ENCODE peak calls at places on chromosomes 7 and 10, in nine cellular contexts. M is AG10803, K is GM23338, V is tibial artery, O is mammary epithelial cell, Z is brain microvascular endothelial cell, I is mesendoderm, H is pancreas, U is BJ. E is an unnamed sample.

GRCh38 chr10:73096041-73096451 is 620 bp downstream of the P4HA1 start:
- DNase-seq in K (peak), I (peak), M (peak), H (peak), U (no peak), O (peak), V (peak), Z (peak), E (peak)

GRCh38 chr7:16421333-16422099 is at the start of gene CRPPA:
- DNase-seq in I (peak), K (peak), O (peak), M (peak), Z (no peak), H (peak), V (no peak), U (no peak), E (no peak)

GRCh38 chr7:100452513-100452912 is 11.5 kb downstream of the SPACDR start:
- DNase-seq in U (no peak), M (no peak), V (no peak), Z (no peak), I (no peak), H (no peak), O (no peak), K (no peak), E (no peak)

GRCh38 chr10:21212275-21212674 is 313.2 kb downstream of the SKIDA1 start:
- DNase-seq in H (no peak), K (no peak), U (no peak), V (no peak), M (no peak), O (no peak), I (no peak), Z (no peak), E (no peak)

GRCh38 chr7:264541-265191 is 25.3 kb upstream of the FOXL3 start:
- DNase-seq in K (no peak), M (peak), O (no peak), U (no peak), Z (no peak), I (no peak), V (no peak), H (peak), E (no peak)

GRCh38 chr7:22220947-22221346 is 136.0 kb downstream of the RAPGEF5 start:
- DNase-seq in H (no peak), M (no peak), O (no peak), I (no peak), K (no peak), Z (peak), V (no peak), U (no peak), E (no peak)

GRCh38 chr10:4652111-4653010 is 173.6 kb upstream of the AKR1E2 start:
- DNase-seq in M (no peak), U (no peak), I (no peak), Z (no peak), O (no peak), V (no peak), H (no peak), K (no peak), E (no peak)

GRCh38 chr7:75599244-75599771 is 107.2 kb downstream of the SPDYE5 start:
- DNase-seq in H (no peak), M (no peak), O (no peak), K (peak), Z (no peak), V (no peak), U (no peak), I (no peak), E (no peak)

GRCh38 chr7:124722292-124722691 is 43.3 kb downstream of the GPR37 start:
- DNase-seq in H (no peak), U (no peak), M (peak), V (no peak), O (no peak), K (no peak), Z (no peak), I (no peak), E (no peak)

GRCh38 chr10:28370107-28370835 is 67.4 kb upstream of the MPP7 start:
- DNase-seq in U (no peak), M (no peak), O (no peak), V (no peak), K (no peak), H (no peak), I (no peak), Z (no peak), E (no peak)

GRCh38 chr7:22654836-22655235 is 72.2 kb upstream of the IL6 start:
- DNase-seq in K (no peak), Z (no peak), M (no peak), U (no peak), I (no peak), O (no peak), H (no peak), V (no peak), E (no peak)

GRCh38 chr7:137421389-137421788 is 77.9 kb upstream of the PTN start:
- DNase-seq in O (no peak), Z (no peak), M (peak), U (no peak), H (no peak), V (peak), K (no peak), I (no peak), E (no peak)

GRCh38 chr10:1045415-1045814 is 3.5 kb downstream of the IDI1 start:
- DNase-seq in Z (no peak), M (no peak), H (no peak), O (no peak), U (no peak), K (no peak), I (no peak), V (no peak), E (no peak)

GRCh38 chr7:101094791-101095375 is 9.6 kb downstream of the TRIM56 start:
- DNase-seq in K (peak), I (peak), M (peak), Z (peak), O (no peak), U (no peak), H (peak), V (no peak), E (no peak)

GRCh38 chr7:19762631-19763030 is 10.8 kb downstream of the TMEM196 start:
- DNase-seq in V (no peak), M (peak), H (no peak), K (no peak), I (no peak), Z (no peak), U (no peak), O (no peak), E (no peak)

GRCh38 chr10:114184276-114184675 is 5.1 kb downstream of the TDRD1 start:
- DNase-seq in O (no peak), I (peak), M (no peak), K (no peak), H (no peak), Z (no peak), U (no peak), V (no peak), E (no peak)

GRCh38 chr7:52586704-52587103 is 448.7 kb upstream of the POM121L12 start:
- DNase-seq in O (no peak), Z (no peak), H (no peak), I (peak), M (no peak), U (no peak), V (no peak), K (peak), E (no peak)

GRCh38 chr10:27642023-27642589 is 103.5 kb downstream of the MKX start:
- DNase-seq in I (no peak), M (no peak), U (no peak), V (no peak), Z (no peak), H (no peak), K (no peak), O (no peak), E (no peak)

GRCh38 chr10:80500572-80501380 is 36.9 kb upstream of the SH2D4B start:
- DNase-seq in U (no peak), V (peak), K (peak), Z (peak), M (no peak), O (no peak), I (peak), H (no peak), E (no peak)

GRCh38 chr10:100723769-100724530 is 21.4 kb upstream of the PAX2 start:
- DNase-seq in Z (no peak), H (no peak), K (peak), I (peak), M (no peak), V (no peak), U (no peak), O (no peak), E (no peak)

GRCh38 chr7:105137898-105138297 is 123.9 kb downstream of the KMT2E start:
- DNase-seq in U (no peak), O (no peak), H (no peak), K (no peak), Z (no peak), I (no peak), M (no peak), V (no peak), E (no peak)

GRCh38 chr7:112550468-112551060 is 69.8 kb downstream of the LSMEM1 start:
- DNase-seq in H (no peak), M (peak), K (peak), Z (peak), U (no peak), O (peak), I (peak), V (no peak), E (peak)

DNA sequence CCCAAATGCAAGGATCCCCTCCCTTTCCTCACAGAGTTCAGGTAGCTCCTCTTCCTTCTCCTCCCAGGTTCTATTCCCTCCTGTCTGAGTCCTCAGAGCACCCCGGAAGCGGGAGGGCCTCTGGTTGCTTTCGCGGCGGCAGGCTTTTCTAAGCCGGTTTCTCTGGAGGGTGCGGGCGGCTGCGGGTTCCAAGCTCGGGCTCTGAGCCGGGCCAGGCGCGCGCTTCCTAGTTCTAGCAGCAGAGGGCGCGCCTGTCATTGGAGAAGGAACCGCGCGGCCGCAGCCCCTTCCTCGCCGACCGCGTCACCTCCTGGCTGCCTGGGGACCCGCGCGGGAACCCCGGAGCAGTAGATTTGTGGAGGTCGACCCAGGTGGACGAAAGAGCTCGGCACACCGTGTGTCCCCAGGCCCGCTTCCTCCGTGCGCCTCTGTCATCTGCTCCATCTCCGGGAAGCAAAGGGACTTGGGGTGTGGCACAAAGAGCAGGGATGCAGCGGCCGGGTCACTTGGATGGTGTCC is 388.9 kb upstream of the PODXL start:
- DNase-seq in Z (peak), H (peak), M (peak), V (no peak), I (peak), K (peak), U (no peak), O (peak), E (peak)
- H3K4me3 ChIP-seq in Z (peak), H (no peak), M (peak), V (peak), I (no peak), K (peak), U (no peak), O (no peak), E (no peak)

GRCh38 chr10:63515002-63515763 is 6.0 kb upstream of the REEP3 start:
- DNase-seq in M (peak), I (peak), H (no peak), O (peak), U (no peak), V (no peak), Z (peak), K (peak), E (peak)
- H3K4me3 ChIP-seq in M (peak), I (no peak), H (no peak), O (peak), U (no peak), V (peak), Z (no peak), K (peak), E (no peak)

GRCh38 chr10:77636286-77636966 is 1.2 kb downstream of the KCNMA1 start:
- DNase-seq in M (no peak), I (peak), U (no peak), V (no peak), H (no peak), O (no peak), K (peak), Z (no peak), E (no peak)
- H3K4me3 ChIP-seq in M (peak), I (no peak), U (peak), V (peak), H (peak), O (peak), K (peak), Z (peak), E (no peak)

GRCh38 chr10:34933676-34934075 is 118.6 kb upstream of the PARD3 start:
- DNase-seq in U (no peak), H (no peak), M (peak), Z (no peak), V (peak), O (no peak), K (peak), I (peak), E (no peak)

GRCh38 chr10:34931216-34931615 is 116.1 kb upstream of the PARD3 start:
- DNase-seq in U (no peak), V (no peak), K (no peak), H (no peak), M (no peak), O (no peak), I (no peak), Z (no peak), E (no peak)

GRCh38 chr10:34936061-34936460 is 121.0 kb upstream of the PARD3 start:
- DNase-seq in O (no peak), K (no peak), I (no peak), Z (no peak), H (no peak), M (no peak), V (no peak), U (no peak), E (no peak)

DNA sequence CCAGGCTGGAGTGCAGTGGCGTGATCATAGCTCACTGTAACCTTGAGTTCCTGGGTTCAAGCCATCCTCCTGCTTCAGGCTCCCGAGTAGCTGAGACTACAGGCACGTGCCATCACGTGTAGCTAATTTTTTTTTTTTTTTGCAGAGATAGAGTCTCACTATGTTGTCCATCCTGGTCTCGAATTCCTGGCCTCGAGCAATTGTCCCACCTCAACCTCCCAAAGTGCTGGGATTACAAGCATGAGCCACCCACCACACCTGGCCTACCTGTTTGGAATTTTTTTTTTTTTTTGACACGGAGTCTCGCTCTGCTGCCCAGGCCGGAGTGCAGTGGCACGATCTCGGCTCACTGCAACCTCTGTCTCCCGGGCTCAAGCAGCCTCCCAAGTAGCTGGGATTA is 117.1 kb upstream of the PARD3 start:
- DNase-seq in M (no peak), I (no peak), V (no peak), Z (no peak), K (no peak), O (no peak), H (no peak), U (no peak), E (no peak)
- H3K4me3 ChIP-seq in M (no peak), I (no peak), V (no peak), Z (no peak), K (no peak), O (no peak), H (no peak), U (no peak), E (no peak)

GRCh38 chr7:4711634-4712033 is 29.5 kb downstream of the FOXK1 start:
- DNase-seq in O (no peak), H (no peak), M (no peak), U (no peak), K (no peak), V (no peak), I (no peak), Z (no peak), E (no peak)
- H3K4me3 ChIP-seq in O (no peak), H (no peak), M (no peak), U (no peak), K (no peak), V (no peak), I (no peak), Z (no peak), E (no peak)

GRCh38 chr10:132401396-132402168 is 4.6 kb downstream of the PWWP2B start:
- DNase-seq in O (no peak), V (no peak), H (peak), Z (no peak), K (no peak), U (no peak), I (no peak), M (no peak), E (no peak)

GRCh38 chr10:132399117-132400035 is 2.4 kb downstream of the PWWP2B start:
- DNase-seq in I (no peak), Z (no peak), H (peak), O (no peak), V (no peak), K (no peak), U (no peak), M (no peak), E (no peak)

GRCh38 chr10:132398566-132398991 is 1.6 kb downstream of the PWWP2B start:
- DNase-seq in V (no peak), H (peak), U (no peak), K (no peak), O (no peak), Z (no peak), I (no peak), M (no peak), E (no peak)

GRCh38 chr10:132400547-132401151 is 3.6 kb downstream of the PWWP2B start:
- DNase-seq in V (no peak), O (no peak), I (no peak), Z (no peak), H (peak), M (no peak), U (no peak), K (no peak), E (no peak)

GRCh38 chr10:132400041-132400546 is 3.1 kb downstream of the PWWP2B start:
- DNase-seq in H (peak), O (no peak), M (no peak), U (no peak), I (no peak), Z (no peak), K (no peak), V (no peak), E (no peak)
- H3K4me3 ChIP-seq in H (no peak), O (no peak), M (no peak), U (no peak), I (no peak), Z (no peak), K (no peak), V (no peak), E (no peak)

DNA sequence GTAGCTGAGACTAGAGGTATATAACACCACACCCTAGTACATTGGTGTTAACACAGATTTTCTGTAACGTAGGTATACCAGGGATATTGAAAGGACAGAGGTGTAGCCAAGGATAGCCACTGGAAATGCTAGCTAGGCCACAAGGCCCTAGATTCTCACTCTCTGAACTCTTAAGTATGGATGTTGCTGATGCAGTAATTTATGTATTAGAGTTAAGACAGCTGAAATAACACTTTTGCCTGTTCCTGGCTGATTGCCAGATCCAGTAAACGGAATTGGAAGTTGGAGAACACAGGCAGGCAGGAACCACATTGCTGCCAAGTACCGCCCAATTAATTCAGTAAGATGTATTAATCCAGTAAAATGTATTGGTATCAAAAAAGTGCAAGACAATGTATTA is 1.8 kb downstream of the CALU start:
- DNase-seq in H (no peak), Z (no peak), K (no peak), I (no peak), M (peak), V (peak), O (no peak), U (no peak), E (no peak)
- H3K4me3 ChIP-seq in H (no peak), Z (peak), K (peak), I (no peak), M (peak), V (peak), O (peak), U (peak), E (no peak)

GRCh38 chr10:94023909-94024308 is 30.2 kb downstream of the PLCE1 start:
- DNase-seq in K (no peak), I (no peak), H (no peak), O (no peak), Z (no peak), M (no peak), V (no peak), U (no peak), E (no peak)
- H3K4me3 ChIP-seq in K (no peak), I (no peak), H (no peak), O (no peak), Z (no peak), M (no peak), V (no peak), U (no peak), E (no peak)